ENCODE peak calls at places on chromosomes 6 and 20, in seven cellular contexts. G, W, D, K, N, T and I are unnamed samples. For H3K4me1, the result is how much of the 10 kb centered on the place peaks cover.

GRCh38 chr6:117494283-117494682 is 11.8 kb downstream of the DCBLD1 start:
- DNase-seq in G (no peak), W (no peak), D (no peak), K (no peak), N (no peak), T (no peak), I (no peak)

GRCh38 chr6:135901776-135902524 is 50.4 kb downstream of the PDE7B start:
- DNase-seq in G (peak), W (no peak), D (no peak), K (no peak), N (peak), T (no peak), I (no peak)

GRCh38 chr20:32456869-32457421 is 98.8 kb downstream of the ASXL1 start:
- DNase-seq in G (peak), W (peak), D (peak), K (peak), N (peak), T (peak), I (peak)

GRCh38 chr6:170450946-170451761 is 102.0 kb downstream of the PSMB1 start:
- DNase-seq in G (peak), W (no peak), D (no peak), K (no peak), N (no peak), T (no peak), I (peak)

GRCh38 chr20:56247954-56248782 is at the start of gene MC3R:
- DNase-seq in G (peak), W (peak), D (peak), K (peak), N (peak), T (no peak), I (peak)

GRCh38 chr6:143325379-143326140 is 124.9 kb downstream of the ADAT2 start:
- DNase-seq in G (no peak), W (no peak), D (no peak), K (no peak), N (no peak), T (no peak), I (no peak)

GRCh38 chr6:83185096-83185495 is 8.0 kb downstream of the PGM3 start:
- DNase-seq in G (no peak), W (no peak), D (no peak), K (no peak), N (no peak), T (no peak), I (no peak)

GRCh38 chr6:112413805-112414204 is 66.7 kb downstream of the RFPL4B start:
- DNase-seq in G (no peak), W (no peak), D (no peak), K (no peak), N (no peak), T (no peak), I (peak)

GRCh38 chr6:106132153-106132698 is 46.1 kb downstream of the PRDM1 start:
- DNase-seq in G (no peak), W (no peak), D (no peak), K (no peak), N (no peak), T (no peak), I (no peak)

GRCh38 chr20:47392015-47392720 is 35.7 kb upstream of the ZMYND8 start:
- DNase-seq in G (no peak), W (no peak), D (peak), K (peak), N (no peak), T (no peak), I (no peak)

GRCh38 chr6:26501482-26501986 is 1.4 kb downstream of the BTN1A1 start:
- DNase-seq in G (peak), W (peak), D (peak), K (peak), N (no peak), T (peak), I (peak)

GRCh38 chr6:57421503-57421902 is 104.1 kb downstream of the PRIM2 start:
- DNase-seq in G (no peak), W (no peak), D (no peak), K (no peak), N (no peak), T (no peak), I (no peak)

GRCh38 chr20:25551413-25552210 is 33.7 kb downstream of the NINL start:
- DNase-seq in G (no peak), W (no peak), D (no peak), K (no peak), N (no peak), T (no peak), I (no peak)
- H3K4me1 ChIP-seq in G (under half), W (under half), D (under half), K (under half), N (under half), T (under half), I (under half)

DNA sequence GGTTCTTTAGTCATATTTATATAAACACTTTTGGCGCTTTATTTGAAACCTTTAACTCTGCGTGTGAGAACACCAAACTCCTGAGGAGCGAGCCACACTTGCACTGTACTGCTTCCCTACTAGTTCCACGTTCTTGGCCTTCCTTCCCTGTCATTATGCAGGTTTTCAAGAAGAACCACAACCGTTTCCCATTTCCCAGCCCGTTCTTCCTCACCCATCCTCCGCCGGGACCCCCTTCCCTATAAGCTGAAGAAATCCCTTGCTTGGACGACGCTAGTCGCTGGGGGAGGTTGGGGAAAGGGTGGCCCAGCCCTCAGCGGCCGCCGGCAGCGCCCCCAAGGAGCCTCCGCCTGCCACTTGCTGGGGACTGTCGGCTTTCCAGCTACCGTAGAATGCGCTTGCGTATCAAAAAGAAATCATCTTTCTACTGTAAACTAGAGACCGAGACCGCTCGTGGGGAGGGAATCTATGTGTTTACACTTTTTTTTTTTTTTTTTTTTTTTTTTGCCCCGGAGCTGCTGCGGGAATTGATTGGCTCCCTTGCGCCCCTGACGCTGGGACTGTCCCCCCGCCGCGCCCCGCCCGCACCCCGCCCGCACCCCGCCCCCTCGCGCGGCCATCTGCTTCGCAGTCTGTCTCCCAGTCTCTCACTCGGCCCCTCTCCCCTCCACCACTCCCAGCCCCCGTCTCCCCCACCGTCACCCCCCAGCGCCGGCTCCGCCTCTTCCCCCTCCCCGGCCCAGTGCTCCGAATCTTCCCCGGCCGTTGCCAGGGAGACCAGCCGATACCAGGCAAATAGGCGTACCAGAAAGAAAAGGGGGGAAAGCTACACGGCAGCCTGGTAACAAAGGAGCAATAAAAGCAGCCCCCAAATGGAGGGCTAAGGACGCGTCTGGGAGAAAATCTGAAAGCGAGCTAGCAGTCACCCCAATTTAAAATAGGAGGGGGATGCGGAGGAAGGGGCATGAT is 2.3 kb upstream of the MARCKS start:
- DNase-seq in G (peak), W (peak), D (peak), K (peak), N (peak), T (peak), I (peak)
- H3K4me3 ChIP-seq in G (peak), W (peak), D (peak), K (peak), N (peak), T (peak), I (peak)

GRCh38 chr20:41133709-41134361 is 3.5 kb upstream of the PLCG1 start:
- DNase-seq in G (no peak), W (no peak), D (no peak), K (no peak), N (no peak), T (no peak), I (peak)

GRCh38 chr20:41135187-41135887 is 2.0 kb upstream of the PLCG1 start:
- DNase-seq in G (peak), W (peak), D (peak), K (peak), N (no peak), T (no peak), I (peak)

GRCh38 chr20:41135888-41136243 is 1.5 kb upstream of the PLCG1 start:
- DNase-seq in G (no peak), W (no peak), D (no peak), K (no peak), N (no peak), T (no peak), I (no peak)

GRCh38 chr20:41136336-41136694 is 1.0 kb upstream of the PLCG1 start:
- DNase-seq in G (no peak), W (no peak), D (no peak), K (peak), N (no peak), T (no peak), I (no peak)

GRCh38 chr20:41134362-41135186 is 2.8 kb upstream of the PLCG1 start:
- DNase-seq in G (no peak), W (no peak), D (no peak), K (no peak), N (no peak), T (no peak), I (no peak)
- H3K27ac ChIP-seq in G (no peak), W (no peak), D (no peak), K (no peak), N (no peak), T (no peak), I (no peak)

DNA sequence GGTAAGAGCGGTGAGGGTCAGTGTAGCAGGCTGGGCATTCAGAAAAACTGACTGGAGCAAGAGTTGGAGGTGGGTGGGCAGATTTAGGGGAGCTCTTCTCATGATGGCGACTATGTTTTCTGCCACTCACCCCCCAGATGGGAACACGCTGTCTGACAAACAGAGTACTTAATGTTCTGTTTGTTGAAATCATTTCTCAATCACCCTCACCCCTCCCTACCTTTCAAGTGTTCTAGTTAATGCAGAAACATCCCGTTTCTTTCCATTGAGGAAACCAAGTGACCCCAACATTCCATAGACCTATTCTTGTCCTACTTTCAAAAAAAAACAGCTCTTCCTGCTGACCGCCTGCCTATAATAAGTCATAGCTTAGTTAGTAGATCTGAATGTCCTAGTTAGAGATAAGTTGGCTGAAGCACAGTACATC is 132.5 kb upstream of the NEDD9 start:
- DNase-seq in G (no peak), W (no peak), D (no peak), K (no peak), N (peak), T (no peak), I (peak)
- H3K4me1 ChIP-seq in G (under half), W (under half), D (under half), K (under half), N (under half), T (under half), I (under half)

DNA sequence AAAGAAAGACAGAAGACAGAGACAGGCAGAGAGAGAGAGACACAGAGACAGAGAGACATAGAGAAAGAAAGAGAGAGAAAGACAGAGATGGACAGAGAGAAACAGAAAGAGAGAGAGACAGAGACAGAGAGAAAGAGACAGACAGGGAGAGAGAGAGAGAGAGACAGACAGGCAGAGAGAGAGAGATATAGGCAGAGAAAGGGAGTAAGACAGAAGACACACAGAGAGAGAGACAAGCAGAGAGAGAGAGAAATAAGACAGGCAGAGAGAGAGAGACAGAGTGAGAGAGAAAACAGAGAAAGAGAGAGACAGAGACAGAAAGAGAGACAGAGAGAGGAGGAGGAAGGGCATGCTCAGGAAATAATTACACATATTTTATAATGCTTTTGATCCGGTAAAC is 758.3 kb upstream of the DEFB115 start:
- DNase-seq in G (no peak), W (no peak), D (no peak), K (no peak), N (no peak), T (no peak), I (no peak)
- H3K4me3 ChIP-seq in G (no peak), W (no peak), D (no peak), K (no peak), N (no peak), T (no peak), I (peak)

GRCh38 chr6:154491567-154492470 is 18.7 kb downstream of the CNKSR3 start:
- DNase-seq in G (no peak), W (no peak), D (no peak), K (no peak), N (no peak), T (no peak), I (no peak)
- H3K27ac ChIP-seq in G (no peak), W (no peak), D (no peak), K (no peak), N (no peak), T (no peak), I (no peak)

GRCh38 chr6:1603708-1604346 is 5.9 kb upstream of the FOXC1 start:
- DNase-seq in G (no peak), W (peak), D (no peak), K (peak), N (no peak), T (no peak), I (peak)

GRCh38 chr6:1604991-1605821 is 4.5 kb upstream of the FOXC1 start:
- DNase-seq in G (no peak), W (peak), D (no peak), K (no peak), N (no peak), T (peak), I (peak)

GRCh38 chr6:1602356-1602713 is 7.4 kb upstream of the FOXC1 start:
- DNase-seq in G (no peak), W (no peak), D (no peak), K (peak), N (no peak), T (peak), I (no peak)

GRCh38 chr6:1605822-1606532 is 3.7 kb upstream of the FOXC1 start:
- DNase-seq in G (no peak), W (peak), D (no peak), K (no peak), N (no peak), T (peak), I (no peak)

GRCh38 chr6:1604347-1604990 is 5.2 kb upstream of the FOXC1 start:
- DNase-seq in G (peak), W (peak), D (peak), K (peak), N (peak), T (peak), I (peak)
- H3K4me1 ChIP-seq in G (under half), W (under half), D (under half), K (under half), N (under half), T (under half), I (under half)

DNA sequence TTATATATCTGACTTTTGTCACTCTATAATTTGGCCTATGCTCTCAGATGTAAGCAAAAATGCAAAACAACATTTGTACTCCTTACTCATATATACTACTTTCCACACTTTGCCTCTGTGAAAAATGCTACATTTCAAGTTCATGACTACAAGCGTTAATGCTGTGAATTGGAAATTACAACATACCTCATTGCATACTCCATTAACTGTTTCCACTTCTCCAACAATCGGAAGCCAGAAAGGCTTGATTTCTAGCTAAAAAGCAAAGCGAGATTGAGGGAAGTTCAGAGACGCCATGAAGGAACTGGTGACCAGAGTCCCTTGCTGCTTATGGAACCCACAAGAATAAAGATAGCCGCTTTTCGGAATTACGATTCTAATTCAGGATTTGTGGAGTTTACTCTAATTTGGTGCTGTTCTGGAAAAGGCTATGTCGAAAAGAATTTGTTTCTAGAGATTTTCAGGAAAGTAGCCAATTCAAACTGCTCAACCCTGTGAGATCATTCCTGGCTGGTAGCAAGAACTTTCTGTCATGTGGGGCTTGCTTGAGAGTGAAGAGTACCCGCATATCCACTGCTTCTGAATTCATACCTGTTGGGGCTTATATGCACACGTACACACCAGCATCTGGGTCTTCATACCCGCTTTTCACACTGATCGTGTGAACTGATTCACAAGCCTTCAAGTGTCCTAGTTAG is 98.0 kb upstream of the CITED2 start:
- DNase-seq in G (no peak), W (no peak), D (no peak), K (no peak), N (no peak), T (no peak), I (no peak)
- H3K4me3 ChIP-seq in G (no peak), W (no peak), D (no peak), K (no peak), N (no peak), T (peak), I (no peak)